ENCODE peak calls at places on chromosomes 4 and X, in nine cellular contexts. H, C, Z, B, S, G, N, O and K are unnamed samples.

GRCh38 chr4:82715731-82716617 is 82.6 kb downstream of the SCD5 start:
- DNase-seq in H (no peak), C (no peak), Z (peak), B (peak), S (no peak), G (peak), N (no peak), O (peak), K (peak)

GRCh38 chr4:142282870-142283431 is 563.1 kb downstream of the INPP4B start:
- DNase-seq in H (no peak), C (no peak), Z (no peak), B (no peak), S (no peak), G (no peak), N (no peak), O (peak), K (peak)

GRCh38 chrX:107676559-107677378 is 48.5 kb downstream of the PRPS1 start:
- DNase-seq in H (no peak), C (peak), Z (peak), B (peak), S (peak), G (peak), N (peak), O (peak), K (peak)

GRCh38 chr4:16227462-16227868 is 1.2 kb upstream of the TAPT1 start:
- DNase-seq in H (no peak), C (no peak), Z (no peak), B (peak), S (peak), G (peak), N (no peak), O (peak), K (peak)

GRCh38 chr4:125198916-125199315 is 115.8 kb upstream of the FAT4 start:
- DNase-seq in H (no peak), C (no peak), Z (no peak), B (peak), S (no peak), G (peak), N (no peak), O (no peak), K (no peak)

GRCh38 chr4:113057891-113058290 is 8.4 kb downstream of the ANK2 start:
- DNase-seq in H (no peak), C (no peak), Z (peak), B (peak), S (no peak), G (peak), N (no peak), O (peak), K (peak)

GRCh38 chr4:24419147-24420034 is 165.0 kb downstream of the DHX15 start:
- DNase-seq in H (peak), C (peak), Z (peak), B (peak), S (peak), G (peak), N (peak), O (peak), K (peak)

GRCh38 chrX:50812995-50813842 is 775 bp downstream of the SHROOM4 start:
- DNase-seq in H (peak), C (no peak), Z (peak), B (peak), S (peak), G (peak), N (peak), O (peak), K (peak)

GRCh38 chrX:46704767-46705386 is 54.0 kb downstream of the SLC9A7 start:
- DNase-seq in H (no peak), C (no peak), Z (no peak), B (peak), S (no peak), G (peak), N (no peak), O (peak), K (peak)

GRCh38 chrX:118823263-118824172 is at the start of gene ZCCHC12:
- DNase-seq in H (peak), C (no peak), Z (no peak), B (peak), S (peak), G (peak), N (peak), O (peak), K (peak)

GRCh38 chr4:90137545-90137944 is 10.4 kb downstream of the CCSER1 start:
- DNase-seq in H (no peak), C (no peak), Z (no peak), B (no peak), S (no peak), G (no peak), N (peak), O (no peak), K (no peak)

GRCh38 chr4:79048878-79049277 is 109.6 kb upstream of the PAQR3 start:
- DNase-seq in H (no peak), C (no peak), Z (no peak), B (no peak), S (no peak), G (no peak), N (no peak), O (no peak), K (no peak)

GRCh38 chr4:119087121-119087520 is 48.5 kb upstream of the MYOZ2 start:
- DNase-seq in H (no peak), C (no peak), Z (no peak), B (no peak), S (no peak), G (peak), N (no peak), O (peak), K (peak)

GRCh38 chr4:161894493-161895167 is 269.2 kb downstream of the FSTL5 start:
- DNase-seq in H (no peak), C (no peak), Z (no peak), B (no peak), S (no peak), G (no peak), N (no peak), O (no peak), K (no peak)

GRCh38 chrX:31213941-31214340 is 142.1 kb upstream of the FTHL17 start:
- DNase-seq in H (no peak), C (no peak), Z (no peak), B (peak), S (no peak), G (peak), N (peak), O (peak), K (peak)

GRCh38 chr4:174274436-174274835 is 9.0 kb downstream of the FBXO8 start:
- DNase-seq in H (no peak), C (no peak), Z (no peak), B (no peak), S (no peak), G (no peak), N (no peak), O (no peak), K (no peak)

GRCh38 chrX:78387364-78387763 is 60.0 kb upstream of the CYSLTR1 start:
- DNase-seq in H (no peak), C (no peak), Z (no peak), B (no peak), S (no peak), G (no peak), N (no peak), O (no peak), K (no peak)

GRCh38 chr4:174023641-174024040 is 259.8 kb downstream of the FBXO8 start:
- DNase-seq in H (no peak), C (no peak), Z (no peak), B (peak), S (no peak), G (peak), N (no peak), O (no peak), K (no peak)

GRCh38 chr4:186307916-186308315 is 41.9 kb downstream of the F11 start:
- DNase-seq in H (no peak), C (no peak), Z (no peak), B (no peak), S (no peak), G (no peak), N (no peak), O (no peak), K (no peak)

GRCh38 chrX:116596010-116596409 is 133.2 kb upstream of the CT83 start:
- DNase-seq in H (no peak), C (no peak), Z (no peak), B (no peak), S (no peak), G (no peak), N (no peak), O (no peak), K (no peak)

GRCh38 chr4:25953740-25954139 is 39.7 kb downstream of the SMIM20 start:
- DNase-seq in H (no peak), C (no peak), Z (peak), B (no peak), S (no peak), G (peak), N (no peak), O (peak), K (peak)

GRCh38 chr4:167032876-167033275 is 201.4 kb downstream of the SPOCK3 start:
- DNase-seq in H (no peak), C (no peak), Z (no peak), B (peak), S (no peak), G (peak), N (no peak), O (peak), K (peak)

GRCh38 chr4:26032572-26033320 is 118.7 kb downstream of the SMIM20 start:
- DNase-seq in H (no peak), C (no peak), Z (peak), B (peak), S (no peak), G (peak), N (no peak), O (peak), K (peak)

GRCh38 chr4:57691370-57691769 is 581.2 kb upstream of the IGFBP7 start:
- DNase-seq in H (no peak), C (no peak), Z (no peak), B (no peak), S (no peak), G (no peak), N (no peak), O (no peak), K (no peak)

GRCh38 chr4:121764702-121765367 is at the start of gene SMIM43:
- DNase-seq in H (no peak), C (no peak), Z (no peak), B (peak), S (no peak), G (peak), N (peak), O (peak), K (no peak)

GRCh38 chr4:115145393-115146160 is 32.2 kb upstream of the NDST4 start:
- DNase-seq in H (peak), C (no peak), Z (no peak), B (no peak), S (no peak), G (no peak), N (no peak), O (no peak), K (no peak)

GRCh38 chr4:105950701-105951100 is 55.4 kb downstream of the NPNT start:
- DNase-seq in H (no peak), C (no peak), Z (no peak), B (no peak), S (no peak), G (no peak), N (no peak), O (no peak), K (no peak)

GRCh38 chr4:9924750-9925149 is 96.5 kb downstream of the SLC2A9 start:
- DNase-seq in H (peak), C (no peak), Z (no peak), B (no peak), S (no peak), G (peak), N (no peak), O (no peak), K (peak)

GRCh38 chr4:10115657-10116624 is 658 bp downstream of the WDR1 start:
- DNase-seq in H (peak), C (peak), Z (no peak), B (peak), S (peak), G (no peak), N (peak), O (peak), K (peak)